ENCODE peak calls at places on chromosomes 4 and X, in ten cellular contexts. P is psoas muscle, R is right atrium auricular region, B is adrenal gland, Z is dorsolateral prefrontal cortex, W is bronchial epithelial cell, D is AG09309, Y is adipocyte, A is foreskin fibroblast, Q is choroid plexus epithelial cell. H is an unnamed sample.

GRCh38 chr4:87188063-87188462 is 32.4 kb downstream of the KLHL8 start:
- DNase-seq in P (no peak), R (no peak), B (no peak), Z (no peak), W (peak), D (no peak), Y (peak), A (peak), Q (peak), H (peak)

GRCh38 chr4:113368056-113368455 is 318.6 kb downstream of the ANK2 start:
- DNase-seq in P (no peak), R (no peak), B (no peak), Z (no peak), W (peak), D (no peak), Y (peak), A (peak), Q (peak), H (no peak)

GRCh38 chrX:107742754-107743191 is 32.8 kb downstream of the TSC22D3 start:
- DNase-seq in P (peak), R (no peak), B (peak), Z (no peak), W (no peak), D (no peak), Y (no peak), A (no peak), Q (peak), H (no peak)

GRCh38 chr4:183142566-183143545 is 43.8 kb downstream of the WWC2 start:
- DNase-seq in P (peak), R (no peak), B (peak), Z (no peak), W (peak), D (peak), Y (peak), A (peak), Q (peak), H (peak)

GRCh38 chrX:34813618-34814017 is 129.0 kb upstream of the FAM47B start:
- DNase-seq in P (no peak), R (no peak), B (no peak), Z (no peak), W (peak), D (no peak), Y (peak), A (peak), Q (peak), H (peak)

GRCh38 chrX:10014462-10015373 is 47.6 kb downstream of the CLDN34 start:
- DNase-seq in P (peak), R (peak), B (peak), Z (peak), W (peak), D (peak), Y (peak), A (peak), Q (peak), H (peak)

GRCh38 chrX:21955398-21956189 is 15.1 kb downstream of the SMS start:
- DNase-seq in P (no peak), R (no peak), B (no peak), Z (no peak), W (no peak), D (no peak), Y (no peak), A (no peak), Q (no peak), H (no peak)

GRCh38 chr4:8270912-8271815 is 1.6 kb downstream of the HTRA3 start:
- DNase-seq in P (no peak), R (no peak), B (no peak), Z (no peak), W (no peak), D (no peak), Y (no peak), A (no peak), Q (peak), H (no peak)

GRCh38 chr4:5381981-5382441 is 326.3 kb downstream of the EVC2 start:
- DNase-seq in P (no peak), R (no peak), B (no peak), Z (no peak), W (no peak), D (peak), Y (peak), A (no peak), Q (peak), H (peak)

GRCh38 chrX:47706575-47706974 is 47.6 kb upstream of the UXT start:
- DNase-seq in P (no peak), R (no peak), B (no peak), Z (no peak), W (peak), D (peak), Y (peak), A (no peak), Q (peak), H (peak)

GRCh38 chrX:67543818-67544217 is at the start of gene AR:
- DNase-seq in P (peak), R (peak), B (peak), Z (no peak), W (peak), D (no peak), Y (peak), A (peak), Q (peak), H (peak)

GRCh38 chr4:181761130-181761529 is 482.1 kb upstream of the TENM3 start:
- DNase-seq in P (no peak), R (no peak), B (no peak), Z (no peak), W (no peak), D (no peak), Y (no peak), A (no peak), Q (peak), H (peak)

GRCh38 chr4:39976945-39977488 is 694 bp downstream of the PDS5A start:
- DNase-seq in P (no peak), R (no peak), B (peak), Z (no peak), W (no peak), D (no peak), Y (peak), A (peak), Q (peak), H (peak)

GRCh38 chr4:106690487-106690886 is 321.9 kb upstream of the GIMD1 start:
- DNase-seq in P (no peak), R (no peak), B (no peak), Z (no peak), W (peak), D (peak), Y (peak), A (peak), Q (peak), H (peak)

GRCh38 chr4:74056858-74057562 is 18.5 kb upstream of the CXCL3 start:
- DNase-seq in P (no peak), R (no peak), B (no peak), Z (no peak), W (peak), D (peak), Y (peak), A (peak), Q (peak), H (peak)

GRCh38 chrX:98289726-98290125 is 1406.0 kb downstream of the RPA4 start:
- DNase-seq in P (no peak), R (no peak), B (no peak), Z (no peak), W (no peak), D (no peak), Y (no peak), A (no peak), Q (no peak), H (no peak)

GRCh38 chr4:142817442-142817841 is 28.7 kb downstream of the INPP4B start:
- DNase-seq in P (peak), R (no peak), B (no peak), Z (no peak), W (peak), D (peak), Y (peak), A (peak), Q (peak), H (peak)

GRCh38 chrX:34875204-34875603 is 67.4 kb upstream of the FAM47B start:
- DNase-seq in P (no peak), R (no peak), B (no peak), Z (no peak), W (peak), D (peak), Y (peak), A (peak), Q (peak), H (peak)

GRCh38 chr4:15765910-15766703 is 12.0 kb upstream of the CD38 start:
- DNase-seq in P (no peak), R (no peak), B (no peak), Z (no peak), W (no peak), D (no peak), Y (no peak), A (no peak), Q (peak), H (no peak)

GRCh38 chr4:157978680-157979361 is 194.0 kb downstream of the GASK1B start:
- DNase-seq in P (peak), R (no peak), B (peak), Z (peak), W (peak), D (no peak), Y (peak), A (peak), Q (peak), H (peak)

GRCh38 chr4:158006973-158007372 is 165.9 kb downstream of the GASK1B start:
- DNase-seq in P (no peak), R (no peak), B (no peak), Z (no peak), W (no peak), D (no peak), Y (peak), A (no peak), Q (peak), H (peak)

GRCh38 chrX:44244008-44244407 is 99.5 kb downstream of the EFHC2 start:
- DNase-seq in P (no peak), R (no peak), B (no peak), Z (no peak), W (peak), D (peak), Y (peak), A (peak), Q (peak), H (peak)

GRCh38 chr4:110854021-110854678 is 231.3 kb upstream of the PITX2 start:
- DNase-seq in P (no peak), R (no peak), B (no peak), Z (no peak), W (peak), D (peak), Y (peak), A (peak), Q (peak), H (peak)

GRCh38 chrX:70033348-70033747 is 16.4 kb downstream of the AWAT2 start:
- DNase-seq in P (no peak), R (no peak), B (no peak), Z (no peak), W (no peak), D (no peak), Y (peak), A (no peak), Q (peak), H (peak)

GRCh38 chrX:69289046-69289838 is 124.0 kb upstream of the PJA1 start:
- DNase-seq in P (no peak), R (no peak), B (no peak), Z (no peak), W (no peak), D (no peak), Y (no peak), A (no peak), Q (no peak), H (no peak)

GRCh38 chr4:39037491-39037825 is 5.2 kb upstream of the TMEM156 start:
- DNase-seq in P (no peak), R (no peak), B (no peak), Z (no peak), W (peak), D (no peak), Y (peak), A (no peak), Q (peak), H (peak)

GRCh38 chrX:150365953-150366911 is 3.1 kb downstream of the MAMLD1 start:
- DNase-seq in P (peak), R (no peak), B (peak), Z (no peak), W (no peak), D (no peak), Y (peak), A (peak), Q (peak), H (peak)

GRCh38 chrX:122245175-122245574 is 938.9 kb upstream of the GRIA3 start:
- DNase-seq in P (no peak), R (no peak), B (no peak), Z (no peak), W (peak), D (no peak), Y (no peak), A (no peak), Q (no peak), H (no peak)

GRCh38 chr4:3337357-3337732 is 44.5 kb downstream of the RGS12 start:
- DNase-seq in P (no peak), R (peak), B (no peak), Z (no peak), W (no peak), D (no peak), Y (no peak), A (no peak), Q (no peak), H (no peak)

GRCh38 chr4:153428816-153429592 is 37.2 kb upstream of the TMEM131L start:
- DNase-seq in P (no peak), R (no peak), B (no peak), Z (no peak), W (no peak), D (no peak), Y (no peak), A (no peak), Q (no peak), H (no peak)

GRCh38 chr4:100366213-100366612 is 151.6 kb downstream of the EMCN start:
- DNase-seq in P (no peak), R (no peak), B (no peak), Z (no peak), W (no peak), D (no peak), Y (peak), A (no peak), Q (peak), H (no peak)

GRCh38 chr4:171588146-171588545 is 225.1 kb upstream of the GALNTL6 start:
- DNase-seq in P (no peak), R (no peak), B (no peak), Z (no peak), W (no peak), D (no peak), Y (peak), A (no peak), Q (no peak), H (no peak)

GRCh38 chr4:159290321-159291030 is 187.6 kb downstream of the RAPGEF2 start:
- DNase-seq in P (no peak), R (no peak), B (no peak), Z (no peak), W (peak), D (no peak), Y (no peak), A (no peak), Q (peak), H (no peak)

GRCh38 chr4:153929651-153930050 is 140.8 kb upstream of the SFRP2 start:
- DNase-seq in P (no peak), R (no peak), B (no peak), Z (no peak), W (no peak), D (no peak), Y (no peak), A (no peak), Q (no peak), H (no peak)

GRCh38 chr4:70315928-70316327 is 18.9 kb upstream of the CABS1 start:
- DNase-seq in P (no peak), R (no peak), B (no peak), Z (no peak), W (peak), D (no peak), Y (no peak), A (no peak), Q (no peak), H (no peak)

GRCh38 chr4:70313736-70314135 is 21.0 kb upstream of the CABS1 start:
- DNase-seq in P (no peak), R (no peak), B (no peak), Z (no peak), W (no peak), D (no peak), Y (no peak), A (no peak), Q (no peak), H (no peak)
- H3K4me3 ChIP-seq in P (no peak), R (no peak), B (no peak), Z (no peak), W (no peak), D (no peak), Y (no peak), A (no peak), Q (no peak), H (no peak)

GRCh38 chrX:37476571-37477188 is 94.8 kb upstream of the LANCL3 start:
- DNase-seq in P (no peak), R (no peak), B (no peak), Z (no peak), W (no peak), D (no peak), Y (no peak), A (no peak), Q (no peak), H (no peak)
- H3K4me3 ChIP-seq in P (no peak), R (no peak), B (no peak), Z (no peak), W (no peak), D (no peak), Y (no peak), A (no peak), Q (no peak), H (no peak)

GRCh38 chr4:89682808-89683207 is 154.2 kb downstream of the SNCA start:
- DNase-seq in P (no peak), R (no peak), B (no peak), Z (no peak), W (no peak), D (no peak), Y (no peak), A (no peak), Q (no peak), H (no peak)
- H3K4me3 ChIP-seq in P (no peak), R (no peak), B (no peak), Z (no peak), W (peak), D (no peak), Y (no peak), A (no peak), Q (no peak), H (no peak)

GRCh38 chr4:107826427-107826980 is 1.8 kb downstream of the SGMS2 start:
- DNase-seq in P (no peak), R (no peak), B (no peak), Z (no peak), W (peak), D (no peak), Y (no peak), A (no peak), Q (no peak), H (no peak)

GRCh38 chr4:107823870-107824366 is 814 bp upstream of the SGMS2 start:
- DNase-seq in P (no peak), R (no peak), B (peak), Z (no peak), W (no peak), D (no peak), Y (no peak), A (no peak), Q (no peak), H (no peak)

GRCh38 chr4:107828315-107828714 is 3.6 kb downstream of the SGMS2 start:
- DNase-seq in P (no peak), R (no peak), B (no peak), Z (no peak), W (no peak), D (no peak), Y (no peak), A (no peak), Q (no peak), H (no peak)

GRCh38 chr4:107824367-107825071 is at the start of gene SGMS2:
- DNase-seq in P (peak), R (peak), B (peak), Z (peak), W (peak), D (peak), Y (peak), A (peak), Q (peak), H (peak)

DNA sequence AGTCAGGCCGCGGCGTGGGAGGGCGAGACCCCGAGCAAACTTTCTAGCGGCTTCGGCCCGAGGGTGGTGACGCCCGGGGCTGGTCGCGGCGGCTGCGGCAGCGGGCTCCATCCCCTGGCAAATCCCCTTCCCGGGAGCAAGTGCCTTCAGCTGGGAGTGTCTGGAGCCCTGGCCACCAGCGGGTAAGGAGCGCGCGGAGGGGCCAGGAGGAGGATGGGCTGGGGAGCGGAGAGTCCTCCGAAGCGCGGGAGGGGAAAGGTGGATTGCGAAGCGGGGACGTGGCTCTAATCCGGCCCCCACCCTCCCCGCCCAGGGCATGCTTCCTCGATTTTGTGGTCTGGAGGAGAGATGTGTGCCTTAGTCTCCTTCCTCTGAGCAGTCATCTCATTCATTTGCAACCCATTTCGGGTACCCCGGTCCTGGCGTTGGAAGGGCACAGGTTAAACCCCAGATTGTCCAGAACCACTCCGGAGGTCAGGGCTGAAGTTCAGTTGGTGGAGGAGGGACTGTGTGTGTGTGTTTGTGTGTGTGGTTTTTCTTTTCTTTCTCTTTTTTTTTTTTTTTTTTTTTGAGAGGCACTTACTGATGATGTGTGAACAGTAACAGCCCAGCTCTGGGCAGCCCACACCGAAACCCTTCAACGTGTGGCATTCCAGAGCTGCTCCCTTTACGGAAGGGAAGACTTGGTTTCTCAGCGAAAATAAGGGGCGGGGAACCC is 499 bp downstream of the SGMS2 start:
- DNase-seq in P (no peak), R (no peak), B (peak), Z (peak), W (peak), D (no peak), Y (peak), A (peak), Q (peak), H (peak)
- H3K4me3 ChIP-seq in P (peak), R (peak), B (peak), Z (peak), W (peak), D (peak), Y (peak), A (peak), Q (peak), H (peak)

H was measured in fibroblast of pulmonary artery.